ENCODE peak calls at places on chromosome 21, in ten cellular contexts. I is heart left ventricle; T is GM20000; R is PC-3; S is fibroblast of lung; J is upper lobe of left lung; C is CD8-positive, alpha-beta T cell; M is retinal pigment epithelial cell; K is fibroblast of villous mesenchyme; Z is tibial nerve. O is an unnamed sample.

GRCh38 chr21:40049031-40049958 is 182.1 kb downstream of the PCP4 start:
- DNase-seq in I (no peak), T (no peak), R (no peak), S (no peak), J (no peak), C (no peak), M (no peak), K (no peak), Z (no peak), O (no peak)

GRCh38 chr21:38628426-38628825 is 130.1 kb upstream of the ERG start:
- DNase-seq in I (no peak), T (no peak), R (no peak), S (no peak), J (no peak), C (no peak), M (no peak), K (no peak), Z (no peak), O (no peak)

GRCh38 chr21:39036581-39036980 is 146.7 kb downstream of the PSMG1 start:
- DNase-seq in I (no peak), T (no peak), R (no peak), S (no peak), J (no peak), C (no peak), M (no peak), K (no peak), Z (no peak), O (no peak)

GRCh38 chr21:46126321-46127238 is 28.7 kb downstream of the COL6A2 start:
- DNase-seq in I (peak), T (no peak), R (no peak), S (no peak), J (peak), C (no peak), M (no peak), K (no peak), Z (peak), O (no peak)

GRCh38 chr21:16279658-16280581 is 550.1 kb downstream of the USP25 start:
- DNase-seq in I (no peak), T (no peak), R (no peak), S (peak), J (no peak), C (no peak), M (peak), K (peak), Z (no peak), O (no peak)

GRCh38 chr21:41396452-41397107 is 29.5 kb upstream of the MX1 start:
- DNase-seq in I (no peak), T (no peak), R (peak), S (no peak), J (no peak), C (peak), M (no peak), K (peak), Z (no peak), O (no peak)

GRCh38 chr21:35136586-35137254 is 87.6 kb upstream of the RUNX1 start:
- DNase-seq in I (no peak), T (no peak), R (peak), S (peak), J (no peak), C (no peak), M (no peak), K (peak), Z (no peak), O (no peak)

GRCh38 chr21:35895598-35895997 is 164.7 kb downstream of the SETD4 start:
- DNase-seq in I (no peak), T (no peak), R (no peak), S (no peak), J (no peak), C (no peak), M (no peak), K (no peak), Z (no peak), O (no peak)

GRCh38 chr21:45488839-45489479 is 53.3 kb downstream of the SLC19A1 start:
- DNase-seq in I (no peak), T (no peak), R (no peak), S (no peak), J (peak), C (no peak), M (no peak), K (no peak), Z (no peak), O (no peak)

GRCh38 chr21:41359289-41359688 is 2.5 kb upstream of the MX2 start:
- DNase-seq in I (no peak), T (no peak), R (no peak), S (no peak), J (no peak), C (peak), M (no peak), K (no peak), Z (no peak), O (no peak)

GRCh38 chr21:39085843-39086415 is 97.3 kb downstream of the PSMG1 start:
- DNase-seq in I (no peak), T (no peak), R (no peak), S (no peak), J (no peak), C (no peak), M (no peak), K (no peak), Z (no peak), O (no peak)

DNA sequence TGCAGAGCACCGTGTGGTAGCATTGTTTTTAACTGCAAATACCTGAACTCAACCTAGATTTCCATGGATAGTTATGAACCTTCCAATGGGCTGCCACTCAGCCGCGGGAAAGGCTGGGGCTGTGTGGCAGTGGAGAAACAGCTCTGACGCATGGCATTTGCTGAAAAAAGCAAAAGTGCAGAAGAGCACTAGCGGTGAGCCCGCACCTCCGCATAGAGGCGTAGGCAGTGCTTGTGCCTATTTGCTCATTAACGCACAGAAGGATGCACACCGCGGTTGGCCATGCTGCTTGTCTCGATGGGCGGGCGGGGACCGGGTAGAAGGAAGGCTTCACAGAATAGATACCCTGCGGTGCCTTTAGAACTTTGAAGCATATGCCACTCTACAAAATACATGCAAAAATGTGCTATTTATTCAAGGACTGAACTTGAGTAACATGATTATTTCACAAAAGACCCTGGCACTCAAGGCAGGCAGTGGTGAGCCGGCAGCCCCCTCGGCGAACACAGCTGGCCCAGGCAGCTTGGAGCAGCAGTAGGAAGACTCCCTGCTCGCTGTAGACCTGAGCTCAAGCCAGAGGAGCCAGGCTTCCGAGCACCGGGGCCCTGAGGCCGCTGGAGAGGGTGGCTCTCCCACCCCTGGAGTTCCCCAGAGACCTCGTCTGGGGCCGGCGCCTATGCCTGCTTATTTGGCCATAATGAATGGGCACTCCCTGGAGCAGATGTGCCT is 71.6 kb downstream of the SIK1 start:
- DNase-seq in I (no peak), T (no peak), R (no peak), S (no peak), J (peak), C (no peak), M (no peak), K (no peak), Z (no peak), O (no peak)
- TF ChIP-seq CTCF in I (no peak), T (no peak), R (no peak), S (no peak), J (no peak), C (no peak), M (no peak), K (no peak), Z (no peak), O (no peak)

DNA sequence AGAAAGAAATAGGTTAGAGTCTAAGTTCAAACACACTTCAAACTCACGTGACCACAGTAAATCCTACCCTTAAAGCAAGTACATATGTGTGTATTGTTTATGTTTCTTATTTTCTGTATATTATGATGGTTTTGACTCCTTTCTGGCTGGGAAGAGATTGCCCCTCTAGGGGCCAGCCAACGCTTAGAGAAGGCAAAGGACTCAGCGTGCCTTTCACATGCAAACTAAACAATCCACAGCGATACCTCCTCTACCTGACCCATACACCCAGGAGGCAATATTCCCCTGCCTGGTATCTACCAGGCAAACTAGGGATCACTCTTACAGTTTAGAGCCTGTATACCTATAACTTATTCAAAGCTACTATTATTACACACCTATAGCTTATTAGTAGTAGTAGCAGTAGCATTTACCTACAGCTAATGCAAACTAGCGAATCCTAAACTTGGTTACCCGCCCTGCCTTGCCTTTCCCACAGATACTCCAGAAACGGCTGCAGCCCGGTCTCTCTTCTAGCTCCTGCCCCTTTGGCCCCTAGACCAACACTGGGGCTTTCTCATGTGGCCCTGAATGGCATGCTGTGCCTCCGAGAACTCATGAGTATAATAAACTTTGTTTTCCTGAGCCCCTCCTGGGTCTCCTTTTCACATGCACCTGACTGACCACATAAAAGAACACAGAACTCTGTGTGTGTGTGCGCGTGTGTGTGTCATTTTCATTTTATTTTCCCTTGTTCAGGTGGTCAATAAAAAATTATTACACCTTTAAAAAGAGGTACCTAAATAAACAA is 14.0 kb downstream of the NRIP1 start:
- DNase-seq in I (no peak), T (no peak), R (no peak), S (no peak), J (no peak), C (no peak), M (no peak), K (no peak), Z (no peak), O (no peak)
- TF ChIP-seq CTCF in I (no peak), T (no peak), R (no peak), S (no peak), J (no peak), C (no peak), M (no peak), K (no peak), Z (no peak), O (no peak)

DNA sequence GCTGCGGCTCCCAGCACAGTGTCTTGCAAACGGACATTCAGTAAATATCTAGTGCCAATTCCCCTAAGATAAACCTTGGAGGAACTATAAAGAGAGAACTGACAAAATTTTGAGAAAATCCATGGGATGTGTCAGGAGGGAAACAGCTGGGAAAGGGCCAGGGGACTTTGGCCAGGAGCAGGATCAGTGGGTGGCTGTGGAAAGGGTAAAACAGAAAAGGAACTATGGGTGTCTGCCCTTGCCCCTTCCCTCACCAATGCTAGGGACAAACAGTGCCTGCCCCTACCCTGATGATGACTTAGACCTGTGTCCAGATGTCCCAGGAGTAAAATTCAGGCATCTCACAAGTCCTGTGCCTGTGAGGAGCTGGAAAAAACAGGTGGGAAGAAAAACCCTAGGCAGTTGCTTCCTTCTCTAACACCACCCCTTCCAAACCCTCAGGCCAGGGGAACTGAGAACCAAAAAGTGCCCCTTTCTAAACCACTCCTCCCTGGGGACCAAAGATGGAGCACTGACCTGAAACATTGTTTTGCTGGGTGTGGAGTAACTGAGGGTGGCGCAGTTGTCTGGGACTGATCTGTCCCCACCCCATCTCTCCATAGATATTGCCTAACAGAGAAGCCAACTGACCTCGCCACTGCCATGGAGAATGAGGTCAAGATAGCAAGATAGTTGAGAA is 22.1 kb upstream of the IFNAR2 start:
- DNase-seq in I (no peak), T (no peak), R (no peak), S (no peak), J (no peak), C (no peak), M (no peak), K (no peak), Z (no peak), O (no peak)
- TF ChIP-seq CTCF in I (no peak), T (no peak), R (no peak), S (no peak), J (no peak), C (no peak), M (no peak), K (no peak), Z (no peak), O (no peak)

GRCh38 chr21:44445413-44445812 is 9.9 kb upstream of the LRRC3 start:
- DNase-seq in I (no peak), T (no peak), R (no peak), S (no peak), J (no peak), C (no peak), M (no peak), K (no peak), Z (no peak), O (no peak)

GRCh38 chr21:44443891-44444285 is 11.4 kb upstream of the LRRC3 start:
- DNase-seq in I (no peak), T (no peak), R (no peak), S (no peak), J (peak), C (no peak), M (no peak), K (no peak), Z (no peak), O (no peak)

GRCh38 chr21:44443291-44443890 is 11.9 kb upstream of the LRRC3 start:
- DNase-seq in I (no peak), T (no peak), R (no peak), S (no peak), J (peak), C (no peak), M (no peak), K (no peak), Z (no peak), O (no peak)

GRCh38 chr21:44442266-44443125 is 12.8 kb upstream of the LRRC3 start:
- DNase-seq in I (peak), T (no peak), R (no peak), S (no peak), J (peak), C (no peak), M (no peak), K (no peak), Z (no peak), O (no peak)

DNA sequence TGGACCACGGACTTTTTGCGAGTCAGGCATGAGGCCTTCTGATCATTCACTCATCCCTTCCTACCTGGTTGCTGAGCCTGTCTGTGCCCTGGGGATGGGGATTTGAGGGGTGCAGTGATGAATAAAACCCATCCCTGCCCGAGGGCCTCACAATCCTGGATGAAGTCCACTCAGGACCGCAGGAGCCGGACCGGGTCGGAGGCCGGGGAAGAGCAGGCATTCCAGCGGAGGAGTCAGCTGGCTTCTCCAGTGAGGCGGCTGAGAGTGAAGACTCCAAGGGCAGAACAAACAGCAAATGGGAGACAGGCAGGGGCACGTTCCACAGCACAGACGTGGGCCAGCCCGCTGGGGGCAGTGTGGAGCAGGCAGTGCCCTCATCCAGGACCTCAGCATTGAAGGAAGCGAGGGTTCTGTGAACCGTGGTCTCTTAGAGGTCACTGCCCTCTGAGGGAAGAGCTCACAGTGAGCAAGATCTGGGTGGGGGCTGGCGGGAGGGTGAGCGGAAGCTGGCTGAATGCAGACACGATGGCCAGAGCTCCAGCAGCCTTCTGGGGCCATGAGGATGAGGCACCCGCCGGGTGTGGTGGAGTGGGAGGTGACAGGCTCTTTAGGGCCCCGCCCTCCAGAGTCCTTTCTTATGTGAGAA is 10.9 kb upstream of the LRRC3 start:
- DNase-seq in I (no peak), T (no peak), R (no peak), S (no peak), J (peak), C (no peak), M (no peak), K (no peak), Z (no peak), O (no peak)
- TF ChIP-seq CTCF in I (no peak), T (peak), R (peak), S (no peak), J (no peak), C (no peak), M (peak), K (peak), Z (no peak), O (no peak)

GRCh38 chr21:25561668-25562641 is 45.3 kb downstream of the MRPL39 start:
- DNase-seq in I (peak), T (peak), R (no peak), S (peak), J (peak), C (peak), M (peak), K (peak), Z (no peak), O (peak)
- TF ChIP-seq CTCF in I (peak), T (no peak), R (no peak), S (peak), J (no peak), C (no peak), M (peak), K (peak), Z (no peak), O (no peak)

DNA sequence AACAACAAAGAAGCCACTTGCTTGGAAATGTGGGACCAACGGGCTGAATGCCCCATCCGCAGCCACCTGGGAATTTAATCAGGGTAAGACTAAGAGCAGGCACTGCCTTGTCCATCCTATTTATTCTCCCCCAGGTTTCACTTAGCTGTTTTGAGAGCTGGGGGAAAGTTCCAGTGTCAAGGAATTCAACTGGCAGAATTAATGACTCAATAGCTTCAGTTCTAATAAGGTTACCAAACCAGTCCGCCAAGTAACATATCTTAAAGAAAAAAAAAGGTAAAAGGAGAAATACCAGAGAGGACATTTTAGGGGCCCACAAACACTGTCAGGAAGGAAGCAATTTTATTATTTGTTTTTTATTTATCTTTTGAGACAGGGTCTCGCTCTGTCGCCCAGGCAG is 157.6 kb upstream of the SOD1 start:
- DNase-seq in I (no peak), T (no peak), R (peak), S (no peak), J (no peak), C (no peak), M (no peak), K (no peak), Z (no peak), O (no peak)
- TF ChIP-seq CTCF in I (no peak), T (no peak), R (no peak), S (no peak), J (no peak), C (no peak), M (no peak), K (no peak), Z (no peak), O (no peak)

O was measured in activated B cell treated with CpG ODN at 0.5 μM for 24 hours.